ENCODE peak calls at places on chromosomes 12 and 14, in four cellular contexts. M is A549, X is H1, E is K562. C is an unnamed sample.
A peak's percentile ranks its signal among the peaks of the same experiment; 100 is the strongest.

GRCh38 chr12:132429932-132430643 is 59.9 kb upstream of the FBRSL1 start:
- DNase-seq in E (peak; percentile 49), M (peak; percentile 45), X (no peak), C (peak; percentile 66)

GRCh38 chr12:15265868-15266267 is 44.7 kb upstream of the RERG start:
- DNase-seq in M (no peak), X (no peak), E (no peak), C (no peak)

GRCh38 chr14:29908652-29909577 is 18.7 kb downstream of the PRKD1 start:
- DNase-seq in X (no peak), E (no peak), M (no peak), C (no peak)

GRCh38 chr14:33237102-33237501 is 298.4 kb downstream of the NPAS3 start:
- DNase-seq in X (no peak), M (no peak), E (no peak), C (no peak)

GRCh38 chr12:27561535-27562350 is 37.7 kb downstream of the PPFIBP1 start:
- DNase-seq in M (no peak), E (no peak), X (no peak), C (no peak)

GRCh38 chr12:93790472-93791152 is 113.4 kb downstream of the CRADD start:
- DNase-seq in M (peak; percentile 6), E (peak; percentile 50), X (no peak), C (no peak)

GRCh38 chr14:50773632-50774541 is 57.1 kb downstream of the NIN start:
- DNase-seq in E (peak; percentile 51), X (peak; percentile 38), M (peak; percentile 63), C (peak; percentile 83)

GRCh38 chr12:113056631-113057488 is at the start of gene DTX1:
- DNase-seq in E (no peak), X (no peak), M (no peak), C (no peak)

GRCh38 chr14:36771256-36771655 is 109.6 kb downstream of the PAX9 start:
- DNase-seq in E (no peak), M (no peak), X (no peak), C (no peak)

GRCh38 chr12:2264622-2265306 is 212.0 kb downstream of the CACNA1C start:
- DNase-seq in E (no peak), X (no peak), M (no peak), C (no peak)

GRCh38 chr14:71143391-71144290 is 236.4 kb downstream of the PCNX1 start:
- DNase-seq in X (no peak), M (no peak), E (peak; percentile 48), C (no peak)
- TF ChIP-seq JUN in X (no peak), M (no peak), E (no peak), C (no peak)

GRCh38 chr14:24339284-24340151 is at the start of gene RIPK3:
- DNase-seq in M (no peak), E (no peak), X (no peak), C (peak; percentile 68)
- TF ChIP-seq JUN in M (no peak), E (no peak), X (no peak), C (no peak)

GRCh38 chr14:99229654-99230215 is 42.3 kb downstream of the BCL11B start:
- DNase-seq in X (no peak), M (no peak), E (no peak), C (no peak)
- TF ChIP-seq JUN in X (no peak), M (no peak), E (no peak), C (no peak)

DNA sequence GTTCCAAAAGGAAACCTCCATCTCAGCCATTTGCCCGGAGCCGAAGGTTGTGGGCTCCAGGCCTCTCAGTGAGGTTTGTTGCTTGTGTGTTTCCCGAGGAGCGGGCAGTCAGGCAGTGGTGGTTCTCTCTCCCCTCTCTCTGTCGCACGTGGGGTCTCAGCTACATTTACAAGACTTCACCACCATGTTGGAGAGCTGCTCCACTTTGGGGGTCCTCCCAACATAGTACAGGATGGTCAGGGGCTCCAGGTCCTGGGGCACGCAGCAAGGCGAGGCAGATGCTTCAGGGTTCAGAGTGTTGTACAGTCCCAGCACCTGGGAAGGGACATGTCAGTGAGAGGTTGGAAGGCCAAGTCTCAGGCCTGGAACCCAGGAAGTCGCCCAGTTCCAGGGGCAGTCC is 22.8 kb downstream of the TGFB3 start:
- DNase-seq in E (no peak), M (no peak), X (no peak), C (no peak)
- TF ChIP-seq JUN in E (no peak), M (no peak), X (no peak), C (no peak)

GRCh38 chr14:65940056-65940735 is 527.7 kb downstream of the FUT8 start:
- DNase-seq in E (peak; percentile 43), X (no peak), M (peak; percentile 41), C (no peak)
- TF ChIP-seq JUN in E (no peak), X (no peak), M (no peak), C (no peak)

DNA sequence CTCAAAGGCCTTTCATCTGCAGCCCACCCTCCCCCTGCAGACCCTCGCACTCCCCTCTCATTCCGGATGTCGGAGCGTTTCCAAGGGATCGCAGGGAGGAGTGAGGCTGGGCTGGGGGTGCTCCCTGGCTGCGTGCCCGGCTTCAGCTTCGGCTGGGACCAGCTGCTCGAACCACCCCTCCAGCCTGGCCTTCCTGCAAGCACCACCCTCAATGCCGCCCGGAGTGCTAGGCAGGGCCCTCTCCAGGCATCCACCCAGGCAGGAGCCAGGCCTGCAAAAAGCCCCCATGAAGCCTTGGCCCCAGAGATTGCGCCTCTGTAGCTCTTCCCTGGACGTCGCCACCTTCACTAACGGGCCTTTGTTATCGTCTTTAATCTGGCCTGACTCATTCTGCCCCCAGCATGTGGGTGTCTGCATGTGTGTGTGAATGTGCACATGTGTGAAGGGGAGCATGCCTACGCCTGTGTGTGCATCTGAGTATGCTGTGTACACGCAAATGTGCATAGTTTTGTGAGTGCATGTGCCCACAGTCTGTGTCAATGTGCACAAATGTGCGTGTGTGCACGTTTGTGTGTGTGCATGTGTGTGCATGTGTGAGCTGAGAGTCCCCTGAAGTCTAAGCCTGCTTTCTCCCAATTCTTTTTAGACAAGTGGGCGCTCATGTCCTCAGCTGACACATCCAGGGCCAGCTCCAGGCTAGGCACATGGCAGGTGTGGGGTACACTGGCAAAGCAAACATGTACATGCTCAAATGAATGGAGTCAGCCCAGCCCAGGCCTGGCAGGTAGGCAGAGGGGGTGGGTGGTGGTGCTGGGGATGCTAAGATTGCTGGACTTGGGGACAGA is 195.4 kb upstream of the C14orf180 start:
- DNase-seq in E (no peak), X (no peak), M (no peak), C (no peak)
- TF ChIP-seq JUN in E (no peak), X (no peak), M (no peak), C (no peak)

GRCh38 chr12:54125950-54126695 is 62.7 kb downstream of the SMUG1 start:
- DNase-seq in X (no peak), E (no peak), M (no peak), C (peak; percentile 40)
- TF ChIP-seq JUN in X (no peak), E (no peak), M (no peak), C (no peak)

GRCh38 chr12:31832740-31833540 is 104.1 kb upstream of the AMN1 start:
- DNase-seq in X (no peak), E (peak; percentile 58), M (no peak), C (no peak)
- TF ChIP-seq JUN in X (no peak), E (no peak), M (no peak), C (no peak)

GRCh38 chr12:122063691-122064033 is 14.9 kb upstream of the MLXIP start:
- DNase-seq in M (no peak), E (no peak), X (no peak), C (no peak)

GRCh38 chr12:122064034-122064777 is 14.3 kb upstream of the MLXIP start:
- DNase-seq in X (peak; percentile 88), E (peak; percentile 99), M (peak; percentile 89), C (peak; percentile 94)

GRCh38 chr12:122064780-122065588 is 13.6 kb upstream of the MLXIP start:
- DNase-seq in X (no peak), M (no peak), E (peak; percentile 94), C (peak; percentile 51)

GRCh38 chr12:122061253-122061652 is 17.3 kb upstream of the MLXIP start:
- DNase-seq in M (no peak), X (no peak), E (no peak), C (no peak)

GRCh38 chr12:122062832-122063690 is 15.5 kb upstream of the MLXIP start:
- DNase-seq in E (peak; percentile 80), X (no peak), M (peak; percentile 51), C (no peak)
- TF ChIP-seq JUN in E (no peak), X (no peak), M (peak; percentile 29), C (no peak)

C was measured in WTC11.